ENCODE peak calls at places on chromosomes 2 and 18, in four cellular contexts. N is K562, L is GM12878, D is HepG2. K is an unnamed sample.
A peak's percentile ranks its signal among the peaks of the same experiment; 100 is the strongest.

GRCh38 chr2:23489471-23490400 is 104.8 kb downstream of the KLHL29 start:
- DNase-seq in N (no peak), L (no peak), D (no peak), K (no peak)

GRCh38 chr2:61016392-61017002 is 1.0 kb upstream of the PEX13 start:
- DNase-seq in N (peak; percentile 5), L (no peak), D (peak; percentile 46), K (no peak)

GRCh38 chr18:63528863-63529492 is 13.2 kb upstream of the SERPINB12 start:
- DNase-seq in N (no peak), L (no peak), D (no peak), K (no peak)

GRCh38 chr2:241218131-241219029 is 29.9 kb downstream of the ANO7 start:
- DNase-seq in N (peak; percentile 75), L (peak; percentile 17), D (peak; percentile 68), K (peak; percentile 69)

GRCh38 chr2:138827426-138828054 is 47.4 kb upstream of the NXPH2 start:
- DNase-seq in N (peak; percentile 44), L (peak; percentile 31), D (peak; percentile 74), K (no peak)

GRCh38 chr2:40625849-40626248 is 174.0 kb upstream of the SLC8A1 start:
- DNase-seq in N (no peak), L (no peak), D (no peak), K (no peak)

GRCh38 chr2:169172076-169172735 is 102.8 kb downstream of the DHRS9 start:
- DNase-seq in N (no peak), L (no peak), D (no peak), K (no peak)

GRCh38 chr2:129428086-129428660 is 551.3 kb upstream of the RAB6C start:
- DNase-seq in N (no peak), L (no peak), D (no peak), K (no peak)

GRCh38 chr2:3536682-3537632 is 17.6 kb upstream of the ADI1 start:
- DNase-seq in N (peak; percentile 79), L (no peak), D (peak; percentile 82), K (peak; percentile 68)

GRCh38 chr18:57107141-57107832 is 39.6 kb upstream of the BOD1L2 start:
- DNase-seq in N (no peak), L (no peak), D (peak; percentile 11), K (no peak)

GRCh38 chr2:105631011-105631410 is 113.7 kb upstream of the NCK2 start:
- DNase-seq in N (no peak), L (no peak), D (no peak), K (no peak)

GRCh38 chr2:101692766-101693165 is 4.7 kb upstream of the MAP4K4 start:
- DNase-seq in N (no peak), L (no peak), D (no peak), K (no peak)

GRCh38 chr2:229572434-229573338 is 141.7 kb downstream of the DNER start:
- DNase-seq in N (no peak), L (no peak), D (no peak), K (no peak)

GRCh38 chr2:189171956-189172609 is 7.5 kb downstream of the COL5A2 start:
- DNase-seq in N (no peak), L (no peak), D (no peak), K (no peak)

GRCh38 chr18:67373636-67374035 is 142.9 kb downstream of the DSEL start:
- DNase-seq in N (no peak), L (no peak), D (no peak), K (no peak)

GRCh38 chr2:69253893-69254292 is 133.1 kb downstream of the GFPT1 start:
- DNase-seq in N (no peak), L (no peak), D (no peak), K (no peak)

GRCh38 chr2:228827056-228827455 is 444.0 kb downstream of the PID1 start:
- DNase-seq in N (no peak), L (no peak), D (no peak), K (no peak)

GRCh38 chr2:219998099-219998498 is 370.7 kb downstream of the SLC4A3 start:
- DNase-seq in N (no peak), L (no peak), D (no peak), K (peak; percentile 39)

GRCh38 chr2:113861740-113862139 is 28.1 kb upstream of the ACTR3 start:
- DNase-seq in N (no peak), L (no peak), D (no peak), K (no peak)

GRCh38 chr2:42196403-42197267 is 27.5 kb downstream of the EML4 start:
- DNase-seq in N (peak; percentile 67), L (peak; percentile 11), D (peak; percentile 83), K (peak; percentile 51)

GRCh38 chr2:56013475-56013874 is 89.9 kb upstream of the EFEMP1 start:
- DNase-seq in N (no peak), L (no peak), D (no peak), K (no peak)

GRCh38 chr2:196278491-196278911 is 107.1 kb upstream of the STK17B start:
- DNase-seq in N (no peak), L (no peak), D (no peak), K (no peak)

GRCh38 chr2:5959836-5960820 is 267.9 kb downstream of the SOX11 start:
- DNase-seq in N (no peak), L (no peak), D (no peak), K (no peak)

GRCh38 chr2:101985101-101985792 is 6.5 kb upstream of the IL1R2 start:
- DNase-seq in N (no peak), L (no peak), D (peak; percentile 45), K (no peak)

GRCh38 chr2:235230809-235231601 is 262.8 kb upstream of the AGAP1 start:
- DNase-seq in N (no peak), L (no peak), D (no peak), K (no peak)

GRCh38 chr2:219128401-219128800 is 32.2 kb downstream of the NHEJ1 start:
- DNase-seq in N (peak; percentile 41), L (no peak), D (no peak), K (no peak)

DNA sequence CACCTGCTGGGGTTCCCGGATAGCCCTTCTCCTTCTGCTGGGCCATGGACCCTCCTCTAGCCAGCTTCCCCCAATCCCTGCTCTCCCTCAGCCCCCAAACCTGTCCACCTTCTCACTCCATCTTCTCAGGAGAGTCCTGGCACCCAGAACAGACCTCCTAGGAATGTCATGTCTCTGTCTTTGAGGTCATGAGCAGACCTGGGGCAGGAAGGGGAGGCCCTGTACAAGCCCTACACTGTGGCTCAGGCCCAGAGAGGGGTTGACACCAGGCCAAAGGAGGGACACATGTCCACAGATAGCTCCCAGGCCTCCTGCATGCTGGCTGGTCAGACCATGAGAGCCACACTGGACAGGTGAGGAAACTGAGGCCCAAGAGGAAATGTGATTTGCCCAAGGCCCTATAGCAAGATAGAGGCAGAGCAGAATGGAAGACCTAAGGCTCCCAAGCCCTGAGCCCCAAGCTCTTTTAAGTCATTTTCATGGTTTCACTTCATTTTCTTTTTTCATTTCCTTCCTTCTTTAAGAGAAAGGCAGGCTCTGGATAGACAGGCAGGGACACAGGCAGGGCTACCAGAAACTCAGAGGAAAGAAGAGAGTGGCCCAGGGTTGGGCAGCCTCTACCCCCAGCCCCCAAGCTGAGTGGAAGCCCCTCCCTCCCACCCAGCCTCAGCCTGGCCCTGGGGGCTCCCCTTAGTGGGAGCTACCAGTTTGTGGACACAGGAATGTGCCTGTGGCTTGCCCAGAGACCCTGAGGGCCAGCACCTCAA is 159.7 kb downstream of the SMAD7 start:
- DNase-seq in N (no peak), L (no peak), D (no peak), K (peak; percentile 5)
- TF ChIP-seq NR2C2 in N (no peak), L (no peak), D (no peak), K (no peak)

DNA sequence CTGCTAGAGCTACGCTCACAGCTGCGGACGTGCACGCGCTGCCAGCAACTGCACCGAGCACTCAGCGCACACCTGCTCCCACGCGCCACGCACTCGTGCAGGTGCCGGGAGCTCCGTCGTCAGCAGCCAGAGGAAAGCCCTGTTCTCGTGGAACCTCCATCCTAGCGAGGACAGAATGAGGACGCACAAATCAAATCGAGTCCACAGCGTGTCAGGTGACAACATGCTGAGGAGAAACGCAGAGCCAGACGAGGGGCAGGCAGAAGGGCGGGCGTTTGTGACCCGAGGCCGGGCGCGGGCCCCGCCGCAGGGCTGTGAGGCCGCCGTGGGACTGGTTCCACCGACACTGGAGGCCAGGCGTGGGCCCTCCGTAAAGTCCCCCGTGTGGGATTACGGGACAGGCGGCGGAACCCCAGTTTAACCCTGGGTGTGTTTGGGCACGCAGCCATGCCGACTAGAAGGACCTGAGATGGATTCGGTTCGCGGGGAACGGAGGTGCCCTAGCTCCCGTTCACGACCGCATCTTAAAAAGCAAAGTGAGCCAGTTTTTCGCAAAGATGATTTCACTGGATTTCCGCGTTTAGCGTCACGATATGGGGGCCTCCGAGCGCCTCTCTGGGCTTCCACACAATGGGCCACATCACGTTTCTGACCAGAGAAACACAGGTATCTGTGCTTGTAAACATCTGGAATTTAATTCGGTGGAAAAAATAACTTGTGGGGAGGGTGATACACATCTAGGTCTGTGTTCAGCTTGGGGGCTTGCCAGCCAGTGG is 26.9 kb upstream of the ALKAL2 start:
- DNase-seq in N (no peak), L (no peak), D (no peak), K (no peak)
- TF ChIP-seq NR2C2 in N (no peak), L (no peak), D (no peak), K (no peak)

GRCh38 chr2:64453710-64454315 is at the start of gene LGALSL:
- DNase-seq in N (peak; percentile 62), L (no peak), D (peak; percentile 66), K (peak; percentile 85)
- TF ChIP-seq NR2C2 in N (no peak), L (no peak), D (peak; percentile 8), K (no peak)

DNA sequence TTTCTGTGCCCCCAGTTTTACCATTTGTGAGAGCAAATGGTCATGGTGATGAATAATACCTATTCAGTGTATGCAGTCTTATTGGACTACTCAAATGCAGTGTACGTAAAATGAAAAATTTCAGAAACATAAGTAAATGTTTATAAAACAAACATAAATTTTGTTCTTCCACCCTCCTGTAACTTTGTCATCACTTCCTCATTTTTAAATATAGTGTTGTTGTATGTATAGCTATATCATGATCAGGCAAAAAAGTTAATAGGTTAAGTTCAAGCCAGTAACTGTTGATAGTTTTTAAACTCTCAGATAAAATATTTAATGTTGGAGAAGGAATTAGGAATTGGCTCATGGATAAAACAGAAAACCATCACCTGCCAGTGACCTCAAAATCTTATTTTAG is 93.2 kb downstream of the KLF7 start:
- DNase-seq in N (no peak), L (no peak), D (no peak), K (no peak)
- TF ChIP-seq NR2C2 in N (no peak), L (no peak), D (no peak), K (no peak)

K was measured in WTC11.